ENCODE peak calls at places on chromosomes 5 and 9, in six cellular contexts. X is cardiac muscle cell, O is RWPE1, R is OCI-LY7, N is A549, S is heart left ventricle. A is an unnamed sample.

GRCh38 chr5:126995689-126996088 is 34.7 kb downstream of the MARCHF3 start:
- DNase-seq in O (no peak), X (no peak), R (no peak), S (no peak), N (no peak), A (no peak)

GRCh38 chr5:163190762-163191161 is 246.6 kb upstream of the CCNG1 start:
- DNase-seq in R (no peak), X (peak), S (no peak), O (no peak), N (no peak), A (no peak)

GRCh38 chr5:134420326-134420725 is 8.6 kb upstream of the CDKN2AIPNL start:
- DNase-seq in X (no peak), O (no peak), R (no peak), N (no peak), S (no peak), A (peak)

GRCh38 chr5:105688227-105688807 is 1982.4 kb downstream of the EFNA5 start:
- DNase-seq in N (no peak), O (no peak), R (no peak), X (no peak), S (no peak), A (no peak)

GRCh38 chr9:126232461-126232860 is 94.2 kb upstream of the MVB12B start:
- DNase-seq in S (no peak), N (no peak), O (no peak), X (no peak), R (no peak), A (no peak)

GRCh38 chr9:3732077-3733038 is 206.6 kb upstream of the RFX3 start:
- DNase-seq in O (peak), S (peak), X (peak), R (peak), N (peak), A (peak)

GRCh38 chr5:40224421-40224820 is 455.3 kb upstream of the PTGER4 start:
- DNase-seq in X (no peak), O (no peak), R (no peak), S (no peak), N (no peak), A (no peak)

GRCh38 chr9:5773324-5773999 is 59.5 kb downstream of the ERMP1 start:
- DNase-seq in R (no peak), X (no peak), O (no peak), S (no peak), N (no peak), A (no peak)

GRCh38 chr5:168443950-168444700 is 42.1 kb upstream of the RARS1 start:
- DNase-seq in N (no peak), X (no peak), S (no peak), O (no peak), R (no peak), A (peak)

GRCh38 chr9:27622688-27623340 is 49.5 kb upstream of the C9orf72 start:
- DNase-seq in R (no peak), O (peak), X (no peak), S (no peak), N (no peak), A (no peak)

GRCh38 chr5:128100860-128101557 is 17.4 kb downstream of the SLC12A2 start:
- DNase-seq in R (no peak), X (peak), N (no peak), O (no peak), S (no peak), A (no peak)

GRCh38 chr5:80284720-80285119 is 28.9 kb upstream of the SERINC5 start:
- DNase-seq in O (no peak), N (no peak), S (no peak), R (no peak), X (no peak), A (no peak)

GRCh38 chr5:78417026-78417425 is 56.6 kb downstream of the SCAMP1 start:
- DNase-seq in S (no peak), O (no peak), X (no peak), R (no peak), N (no peak), A (peak)

GRCh38 chr9:91065231-91066041 is 263.8 kb downstream of the SYK start:
- DNase-seq in O (no peak), X (no peak), S (no peak), N (no peak), R (no peak), A (no peak)

GRCh38 chr9:120292606-120293005 is 287.4 kb downstream of the CDK5RAP2 start:
- DNase-seq in S (no peak), R (no peak), N (no peak), X (no peak), O (no peak), A (no peak)

GRCh38 chr5:39361306-39361705 is 3.0 kb downstream of the C9 start:
- DNase-seq in S (no peak), X (no peak), O (no peak), R (no peak), N (no peak), A (no peak)

GRCh38 chr9:110101531-110102161 is 106.3 kb downstream of the C9orf152 start:
- DNase-seq in R (peak), O (no peak), S (peak), X (no peak), N (no peak), A (no peak)

GRCh38 chr5:172160506-172160905 is 27.5 kb downstream of the STK10 start:
- DNase-seq in N (no peak), X (no peak), S (no peak), O (no peak), R (no peak), A (no peak)

GRCh38 chr5:59547731-59548130 is 345.8 kb downstream of the PDE4D start:
- DNase-seq in N (no peak), O (no peak), R (no peak), X (no peak), S (no peak), A (peak)

GRCh38 chr5:53877243-53877642 is 316.8 kb downstream of the NDUFS4 start:
- DNase-seq in O (no peak), R (no peak), X (no peak), N (no peak), S (no peak), A (peak)

GRCh38 chr5:125485003-125485641 is 738.7 kb upstream of the ZNF608 start:
- DNase-seq in N (peak), S (peak), O (peak), R (no peak), X (peak), A (peak)

GRCh38 chr5:135565691-135566421 is 12.9 kb downstream of the CXCL14 start:
- DNase-seq in R (peak), N (peak), S (peak), X (peak), O (peak), A (peak)

GRCh38 chr5:160445132-160445531 is 23.5 kb downstream of the PTTG1 start:
- DNase-seq in S (no peak), R (no peak), X (no peak), N (no peak), O (no peak), A (no peak)

GRCh38 chr9:136244116-136244775 is 1.4 kb downstream of the QSOX2 start:
- DNase-seq in X (no peak), R (peak), O (no peak), S (no peak), N (no peak), A (no peak)

GRCh38 chr9:35518212-35518917 is 28.5 kb downstream of the RUSC2 start:
- DNase-seq in S (no peak), X (peak), N (peak), O (peak), R (no peak), A (peak)

GRCh38 chr9:86341007-86341491 is 13.2 kb downstream of the TUT7 start:
- DNase-seq in N (no peak), X (no peak), R (no peak), O (no peak), S (no peak), A (no peak)

GRCh38 chr9:128733256-128733655 is 9.3 kb upstream of the ZDHHC12 start:
- DNase-seq in S (peak), O (peak), R (peak), N (peak), X (peak), A (peak)

GRCh38 chr5:126484248-126484647 is 61.0 kb downstream of the GRAMD2B start:
- DNase-seq in R (no peak), S (no peak), X (no peak), N (no peak), O (no peak), A (no peak)

GRCh38 chr9:34701023-34701768 is 8.7 kb downstream of the CCL21 start:
- DNase-seq in S (peak), X (peak), O (peak), N (peak), R (peak), A (peak)

GRCh38 chr9:35618854-35619799 is 914 bp upstream of the CD72 start:
- DNase-seq in X (no peak), S (no peak), R (peak), O (no peak), N (no peak), A (no peak)

GRCh38 chr5:169160405-169160901 is 140.5 kb downstream of the SLIT3 start:
- DNase-seq in N (no peak), X (no peak), R (no peak), O (no peak), S (no peak), A (peak)

GRCh38 chr5:179827684-179828083 is 7.0 kb downstream of the SQSTM1 start:
- DNase-seq in N (peak), S (no peak), X (no peak), O (peak), R (no peak), A (peak)

GRCh38 chr9:92424340-92424739 is at the start of gene OMD:
- DNase-seq in X (no peak), O (no peak), N (no peak), R (no peak), S (no peak), A (no peak)

GRCh38 chr9:128091144-128091543 is 23.1 kb downstream of the SLC25A25 start:
- DNase-seq in O (no peak), X (peak), N (no peak), R (no peak), S (peak), A (peak)

GRCh38 chr9:129746092-129746760 is 6.6 kb downstream of the PTGES start:
- DNase-seq in N (no peak), O (no peak), R (no peak), X (no peak), S (no peak), A (peak)

GRCh38 chr5:7010578-7010977 is 297.3 kb downstream of the TENT4A start:
- DNase-seq in X (peak), S (no peak), R (no peak), N (no peak), O (no peak), A (no peak)

GRCh38 chr5:151905639-151906038 is 19.0 kb downstream of the GLRA1 start:
- DNase-seq in X (no peak), R (no peak), O (no peak), S (no peak), N (no peak), A (peak)

GRCh38 chr5:127409236-127409921 is 108.1 kb upstream of the PRRC1 start:
- DNase-seq in S (no peak), R (no peak), N (no peak), O (no peak), X (no peak), A (no peak)

GRCh38 chr9:120480707-120481106 is 99.3 kb downstream of the CDK5RAP2 start:
- DNase-seq in N (no peak), X (no peak), R (no peak), O (no peak), S (no peak), A (no peak)

GRCh38 chr9:97980918-97981827 is 2.0 kb upstream of the ANP32B start:
- DNase-seq in S (peak), R (peak), N (no peak), O (no peak), X (no peak), A (no peak)
- H3K27ac ChIP-seq in S (peak), R (peak), N (no peak), O (peak), X (no peak), A (no peak)

DNA sequence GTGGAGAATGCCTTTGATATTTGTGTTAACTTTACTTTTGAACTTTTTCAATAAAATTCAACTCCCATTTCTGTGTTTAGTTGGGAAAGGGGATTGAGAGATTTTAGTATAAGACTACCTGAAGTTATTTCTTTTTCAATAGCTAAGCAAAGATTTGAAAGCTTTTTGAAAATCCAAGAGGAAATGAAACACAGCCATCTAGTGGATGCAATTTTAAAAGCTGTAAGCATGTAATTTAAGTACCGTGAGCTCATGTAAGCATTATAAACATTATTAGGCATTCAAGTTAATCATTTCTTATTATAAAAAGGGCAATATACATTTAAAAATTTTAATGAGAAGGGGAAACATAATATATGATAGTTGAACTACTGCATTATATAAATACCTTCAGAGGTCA is 69.8 kb downstream of the CCDC171 start:
- DNase-seq in S (no peak), O (no peak), R (peak), N (no peak), X (no peak), A (no peak)
- TF ChIP-seq CTCF in S (peak), O (peak), R (peak), N (peak), X (peak), A (peak)

GRCh38 chr5:66595877-66596790 is at the start of gene MAST4:
- DNase-seq in R (peak), N (peak), O (peak), X (peak), S (peak), A (peak)

GRCh38 chr5:66602621-66603020 is 6.4 kb downstream of the MAST4 start:
- DNase-seq in R (no peak), N (no peak), S (no peak), X (no peak), O (no peak), A (no peak)

DNA sequence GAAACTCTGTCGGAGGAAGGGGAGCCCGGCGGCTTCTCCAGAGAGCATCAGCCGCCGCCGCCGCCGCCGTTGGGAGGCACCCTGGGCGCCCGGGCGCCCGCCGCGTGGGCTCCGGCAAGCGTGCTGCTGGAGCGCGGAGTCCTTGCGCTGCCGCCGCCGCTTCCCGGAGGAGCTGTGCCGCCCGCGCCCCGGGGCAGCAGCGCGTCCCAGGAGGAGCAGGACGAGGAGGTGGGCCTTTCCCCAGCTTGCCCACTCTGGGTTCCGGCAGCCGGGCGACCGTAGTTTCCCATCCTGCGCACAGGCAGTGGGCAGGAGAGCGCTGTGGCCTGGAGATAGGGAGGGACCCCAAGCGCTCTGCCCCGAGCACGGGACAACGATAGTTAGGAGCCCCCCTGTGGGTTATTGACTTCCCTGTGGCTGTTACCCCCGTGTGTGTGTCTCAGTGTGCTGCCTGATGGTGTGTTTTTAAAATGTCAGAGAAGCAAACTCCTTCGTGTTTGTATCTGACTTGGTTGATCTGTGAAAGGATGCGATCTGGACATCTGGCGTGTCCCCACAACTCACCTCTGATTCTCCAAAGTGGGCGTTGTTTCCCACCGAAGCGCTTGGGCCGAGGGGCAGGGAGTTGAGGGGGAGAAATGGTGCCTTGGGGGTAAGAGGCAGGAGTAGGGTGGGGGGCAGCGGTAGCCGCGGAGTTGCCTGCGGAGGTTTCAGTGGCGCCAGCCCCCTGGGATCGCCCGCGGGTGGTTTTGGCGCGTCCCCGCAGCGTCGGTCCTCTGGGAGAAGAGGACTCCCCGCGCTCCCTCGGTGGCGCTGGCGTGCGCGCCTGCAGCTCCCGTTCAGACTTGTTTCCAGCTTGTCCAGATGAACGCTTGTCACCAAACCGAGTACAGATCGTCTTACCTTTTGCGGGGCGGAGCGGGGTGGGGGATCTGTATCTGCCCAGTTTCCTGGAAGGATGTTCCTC is 881 bp downstream of the MAST4 start:
- DNase-seq in R (peak), N (peak), O (peak), S (peak), X (peak), A (peak)
- H3K27ac ChIP-seq in R (no peak), N (no peak), O (peak), S (peak), X (no peak), A (no peak)

GRCh38 chr9:24614070-24614469 is 68.4 kb upstream of the IZUMO3 start:
- DNase-seq in X (peak), R (no peak), N (no peak), S (no peak), O (peak), A (no peak)
- TF ChIP-seq CTCF in X (no peak), R (peak), N (no peak), S (no peak), O (no peak), A (no peak)